ENCODE peak calls at places on chromosomes 7 and 10, in six cellular contexts. W is lung microvascular endothelial cell, A is left ventricle myocardium inferior, X is AG04449, Q is NCI-H1694 treated with DMSO at 0.1 percent for 48 hours, O is spleen. F is an unnamed sample.

GRCh38 chr10:63157845-63158624 is 24.9 kb downstream of the NRBF2 start:
- DNase-seq in A (no peak), W (peak; percentile 92), O (no peak), X (peak; percentile 71), Q (peak; percentile 72), F (peak; percentile 56)

GRCh38 chr10:86103391-86104101 is 263.0 kb downstream of the GRID1 start:
- DNase-seq in X (no peak), W (no peak), Q (peak; percentile 57), O (peak; percentile 65), A (no peak), F (peak; percentile 3)

GRCh38 chr10:117860823-117861222 is 185.9 kb downstream of the RAB11FIP2 start:
- DNase-seq in W (peak; percentile 5), O (no peak), A (no peak), X (no peak), Q (no peak), F (no peak)

GRCh38 chr7:135359633-135360032 is 126.0 kb downstream of the STRA8 start:
- DNase-seq in A (no peak), O (no peak), X (no peak), W (no peak), Q (no peak), F (no peak)

GRCh38 chr7:100683659-100684533 is 10.2 kb downstream of the GIGYF1 start:
- DNase-seq in O (no peak), W (no peak), X (no peak), Q (no peak), A (no peak), F (no peak)

GRCh38 chr7:121204537-121204936 is 124.3 kb upstream of the WNT16 start:
- DNase-seq in O (no peak), Q (no peak), A (peak; percentile 14), W (no peak), X (no peak), F (no peak)

GRCh38 chr7:130723784-130724183 is 10.2 kb downstream of the KLF14 start:
- DNase-seq in W (peak; percentile 6), A (no peak), Q (no peak), O (no peak), X (no peak), F (no peak)

GRCh38 chr10:128281343-128281742 is 155.1 kb upstream of the MKI67 start:
- DNase-seq in O (no peak), Q (no peak), W (no peak), X (no peak), A (no peak), F (no peak)

GRCh38 chr7:151468214-151469023 is 28.5 kb upstream of the CRYGN start:
- DNase-seq in X (no peak), W (no peak), A (no peak), O (no peak), Q (no peak), F (no peak)

GRCh38 chr10:84524435-84524834 is 196.0 kb downstream of the CCSER2 start:
- DNase-seq in W (no peak), O (no peak), Q (no peak), A (no peak), X (no peak), F (no peak)

GRCh38 chr10:4447977-4448376 is 378.0 kb upstream of the AKR1E2 start:
- DNase-seq in Q (no peak), W (peak; percentile 49), X (no peak), O (no peak), A (no peak), F (peak; percentile 59)

GRCh38 chr10:47311900-47312662 is 10.2 kb upstream of the GDF2 start:
- DNase-seq in Q (peak; percentile 65), A (peak; percentile 84), X (peak; percentile 12), W (peak; percentile 73), O (peak; percentile 94), F (no peak)

GRCh38 chr10:71981024-71981867 is 17.1 kb downstream of the CHST3 start:
- DNase-seq in O (peak; percentile 71), Q (no peak), X (no peak), W (no peak), A (no peak), F (no peak)

GRCh38 chr10:85921789-85922188 is 444.8 kb downstream of the GRID1 start:
- DNase-seq in A (no peak), X (no peak), O (no peak), W (no peak), Q (no peak), F (no peak)

GRCh38 chr7:78090616-78091015 is 292.0 kb downstream of the PHTF2 start:
- DNase-seq in Q (peak; percentile 28), W (no peak), X (no peak), A (no peak), O (no peak), F (no peak)

GRCh38 chr7:97104719-97105129 is 12.8 kb upstream of the SDHAF3 start:
- DNase-seq in W (peak; percentile 66), Q (peak; percentile 51), X (no peak), O (peak; percentile 93), A (peak; percentile 82), F (peak; percentile 41)

GRCh38 chr7:30286749-30287148 is 2.4 kb downstream of the ZNRF2 start:
- DNase-seq in Q (no peak), A (no peak), W (no peak), X (no peak), O (no peak), F (no peak)

GRCh38 chr7:47253650-47254080 is 328.2 kb downstream of the TNS3 start:
- DNase-seq in Q (peak; percentile 47), X (no peak), A (peak; percentile 44), W (peak; percentile 66), O (no peak), F (no peak)

GRCh38 chr7:44063547-44063893 is 1.8 kb downstream of the PGAM2 start:
- DNase-seq in Q (no peak), X (no peak), O (no peak), W (no peak), A (no peak), F (no peak)

GRCh38 chr10:63681965-63682704 is 160.9 kb downstream of the REEP3 start:
- DNase-seq in A (no peak), X (peak; percentile 97), O (no peak), W (peak; percentile 80), Q (no peak), F (no peak)

GRCh38 chr7:1170741-1171501 is 10.9 kb upstream of the ZFAND2A start:
- DNase-seq in X (no peak), W (no peak), Q (no peak), O (no peak), A (no peak), F (no peak)

GRCh38 chr10:76341740-76342139 is 910.3 kb downstream of the LRMDA start:
- DNase-seq in Q (no peak), A (no peak), X (no peak), W (no peak), O (no peak), F (no peak)

GRCh38 chr10:88389456-88389855 is 193.7 kb downstream of the RNLS start:
- DNase-seq in A (no peak), X (no peak), Q (no peak), O (no peak), W (peak; percentile 66), F (peak; percentile 1)

GRCh38 chr10:130935051-130935450 is 376.5 kb downstream of the TCERG1L start:
- DNase-seq in Q (no peak), A (no peak), O (no peak), W (no peak), X (no peak), F (no peak)

GRCh38 chr7:154212861-154213260 is 160.7 kb downstream of the DPP6 start:
- DNase-seq in X (no peak), A (no peak), Q (no peak), W (no peak), O (no peak), F (no peak)

GRCh38 chr10:21953585-21954057 is 49.9 kb downstream of the DNAJC1 start:
- DNase-seq in W (peak; percentile 76), O (no peak), A (no peak), X (peak; percentile 1), Q (peak; percentile 48), F (peak; percentile 45)

GRCh38 chr7:132437730-132438129 is 138.5 kb downstream of the PLXNA4 start:
- DNase-seq in A (no peak), O (no peak), X (no peak), Q (no peak), W (peak; percentile 63), F (no peak)